ENCODE peak calls at places on chromosomes 16 and 17, in four cellular contexts. I is tibial nerve; B is sciatic nerve; R is CD8-positive, alpha-beta memory T cell. V is an unnamed sample.

GRCh38 chr16:70460737-70461261 is 6.4 kb downstream of the FCSK start:
- DNase-seq in I (no peak), R (no peak), B (no peak), V (no peak)

GRCh38 chr16:8655184-8655717 is 19.2 kb upstream of the ABAT start:
- DNase-seq in I (no peak), R (no peak), B (no peak), V (no peak)

GRCh38 chr17:7229504-7229903 is 4.8 kb downstream of the DVL2 start:
- DNase-seq in R (no peak), I (no peak), B (no peak), V (no peak)

GRCh38 chr17:58364270-58364942 is 12.4 kb upstream of the SUPT4H1 start:
- DNase-seq in B (no peak), I (no peak), R (no peak), V (no peak)

GRCh38 chr17:42436401-42436800 is 13.3 kb upstream of the CAVIN1 start:
- DNase-seq in B (no peak), R (no peak), I (no peak), V (no peak)

GRCh38 chr17:57261084-57261461 is 4.8 kb downstream of the MSI2 start:
- DNase-seq in I (no peak), B (no peak), R (no peak), V (no peak)

GRCh38 chr16:56281256-56281805 is 90.0 kb downstream of the GNAO1 start:
- DNase-seq in R (no peak), I (no peak), B (no peak), V (no peak)

GRCh38 chr17:65088621-65089385 is 32.3 kb upstream of the GNA13 start:
- DNase-seq in I (no peak), R (no peak), B (no peak), V (no peak)

GRCh38 chr17:62705781-62706597 is 78.5 kb downstream of the MRC2 start:
- DNase-seq in I (no peak), B (no peak), R (no peak), V (no peak)

GRCh38 chr16:12002447-12003006 is 26.0 kb downstream of the SNX29 start:
- DNase-seq in I (no peak), R (no peak), B (no peak), V (no peak)

V was measured in heart right ventricle.